ENCODE peak calls at places on chromosomes 1 and 21, in ten cellular contexts. G, X, C, W, N, J, L, M, K and I are unnamed samples.

GRCh38 chr1:31959521-31959920 is 21.4 kb upstream of the PTP4A2 start:
- DNase-seq in L (no peak), X (no peak), J (no peak), W (no peak), G (no peak), M (no peak), N (no peak), K (no peak), C (no peak), I (no peak)

GRCh38 chr1:163706915-163707314 is 385.2 kb downstream of the NUF2 start:
- DNase-seq in L (no peak), J (no peak), X (no peak), W (no peak), G (no peak), N (no peak), C (no peak), M (no peak), K (no peak), I (no peak)

GRCh38 chr1:1088801-1089680 is 14.9 kb upstream of the RNF223 start:
- DNase-seq in L (peak), W (no peak), M (no peak), C (no peak), J (no peak), G (peak), N (no peak), K (no peak), X (no peak), I (peak)

GRCh38 chr1:97164276-97164639 is 442.7 kb downstream of the PTBP2 start:
- DNase-seq in L (no peak), W (no peak), N (no peak), J (no peak), M (no peak), G (no peak), C (no peak), K (no peak), X (no peak), I (no peak)

GRCh38 chr1:241531195-241532172 is 694 bp upstream of the KMO start:
- DNase-seq in J (peak), X (no peak), N (no peak), L (peak), M (no peak), W (no peak), G (no peak), C (no peak), K (peak), I (no peak)

GRCh38 chr1:198297281-198297680 is 140.5 kb downstream of the NEK7 start:
- DNase-seq in M (no peak), X (no peak), J (no peak), G (no peak), N (no peak), K (no peak), L (no peak), C (no peak), W (no peak), I (no peak)

GRCh38 chr1:222124602-222125001 is 382.7 kb upstream of the DUSP10 start:
- DNase-seq in X (no peak), K (no peak), N (no peak), J (no peak), G (no peak), M (no peak), L (no peak), C (no peak), W (no peak), I (no peak)

GRCh38 chr1:97364086-97364485 is 556.7 kb downstream of the DPYD start:
- DNase-seq in M (no peak), N (no peak), C (no peak), K (no peak), X (no peak), J (no peak), L (no peak), G (no peak), W (no peak), I (no peak)

GRCh38 chr1:7526867-7527732 is 244.0 kb upstream of the VAMP3 start:
- DNase-seq in K (no peak), C (no peak), N (no peak), W (no peak), M (no peak), J (no peak), X (no peak), G (no peak), L (no peak), I (no peak)

GRCh38 chr1:4549933-4550332 is 104.5 kb upstream of the AJAP1 start:
- DNase-seq in W (no peak), G (no peak), M (no peak), X (no peak), C (no peak), N (no peak), J (no peak), K (no peak), L (no peak), I (no peak)

GRCh38 chr1:183070923-183071618 is 47.9 kb downstream of the LAMC1 start:
- DNase-seq in C (no peak), N (no peak), J (no peak), K (peak), X (no peak), W (no peak), L (no peak), M (no peak), G (no peak), I (no peak)

GRCh38 chr1:25524568-25525359 is 18.6 kb upstream of the LDLRAP1 start:
- DNase-seq in C (no peak), L (no peak), K (no peak), N (no peak), M (no peak), J (no peak), G (no peak), X (no peak), W (no peak), I (no peak)

GRCh38 chr1:115829023-115829674 is 11.8 kb downstream of the NHLH2 start:
- DNase-seq in J (peak), W (peak), C (no peak), M (no peak), X (peak), N (no peak), L (no peak), K (no peak), G (peak), I (peak)

GRCh38 chr1:59360170-59360569 is 63.3 kb downstream of the FGGY start:
- DNase-seq in G (no peak), M (no peak), L (no peak), N (no peak), X (no peak), J (no peak), C (no peak), W (no peak), K (no peak), I (peak)

GRCh38 chr1:31412732-31413404 is at the start of gene SERINC2:
- DNase-seq in G (peak), W (no peak), C (no peak), K (no peak), X (peak), J (peak), N (no peak), L (peak), M (peak), I (no peak)

GRCh38 chr1:42370876-42371549 is 9.6 kb upstream of the RIMKLA start:
- DNase-seq in W (no peak), C (no peak), M (no peak), L (no peak), G (no peak), K (no peak), X (no peak), N (no peak), J (no peak), I (no peak)

GRCh38 chr1:88519156-88519555 is 164.9 kb upstream of the PKN2 start:
- DNase-seq in K (no peak), G (no peak), X (no peak), M (no peak), N (no peak), W (no peak), J (no peak), L (no peak), C (no peak), I (no peak)

GRCh38 chr1:41341756-41342562 is 19.3 kb upstream of the FOXO6 start:
- DNase-seq in X (no peak), K (no peak), W (no peak), G (peak), M (peak), C (no peak), J (no peak), N (no peak), L (no peak), I (no peak)

GRCh38 chr1:93079685-93080141 is 630 bp downstream of the MTF2 start:
- DNase-seq in L (peak), K (no peak), C (peak), N (no peak), X (peak), J (peak), W (peak), G (peak), M (no peak), I (peak)

GRCh38 chr1:241237873-241238272 is 119.1 kb downstream of the RGS7 start:
- DNase-seq in L (no peak), C (no peak), G (no peak), J (no peak), W (no peak), K (no peak), M (no peak), N (no peak), X (no peak), I (no peak)

GRCh38 chr1:79161077-79161476 is 154.5 kb upstream of the ADGRL4 start:
- DNase-seq in M (no peak), L (no peak), K (no peak), J (no peak), W (no peak), X (no peak), N (no peak), C (no peak), G (no peak), I (no peak)

GRCh38 chr1:39925727-39926342 is 24.1 kb upstream of the MYCL start:
- DNase-seq in K (no peak), W (no peak), G (no peak), L (no peak), J (no peak), C (no peak), M (no peak), X (no peak), N (no peak), I (no peak)

GRCh38 chr1:25684216-25684965 is 67.8 kb downstream of the MAN1C1 start:
- DNase-seq in M (no peak), N (no peak), W (no peak), K (no peak), L (no peak), J (no peak), C (no peak), G (no peak), X (no peak), I (no peak)

GRCh38 chr1:99660496-99660895 is 14.6 kb downstream of the PALMD start:
- DNase-seq in L (no peak), J (no peak), G (no peak), W (no peak), K (no peak), C (no peak), M (no peak), X (no peak), N (no peak), I (no peak)

GRCh38 chr21:34766862-34767261 is 98.1 kb downstream of the CLIC6 start:
- DNase-seq in X (no peak), L (no peak), K (no peak), M (no peak), C (no peak), G (no peak), N (peak), W (no peak), J (no peak), I (no peak)

GRCh38 chr1:247517795-247518612 is 18.2 kb downstream of the OR2C3 start:
- DNase-seq in C (no peak), G (no peak), J (peak), W (no peak), X (no peak), L (peak), K (no peak), M (no peak), N (no peak), I (no peak)

GRCh38 chr1:200917291-200917817 is 22.7 kb downstream of the INAVA start:
- DNase-seq in C (no peak), M (no peak), K (no peak), X (no peak), N (no peak), G (no peak), W (peak), J (no peak), L (no peak), I (peak)

GRCh38 chr1:43269627-43270375 is at the start of gene TMEM125:
- DNase-seq in W (no peak), J (no peak), G (peak), K (no peak), M (peak), C (no peak), N (no peak), X (no peak), L (peak), I (no peak)

GRCh38 chr1:197485790-197486189 is 217.7 kb downstream of the CRB1 start:
- DNase-seq in X (no peak), L (no peak), M (no peak), W (no peak), K (no peak), J (no peak), C (no peak), N (no peak), G (no peak), I (no peak)

GRCh38 chr1:8419172-8419571 is 101.3 kb downstream of the SLC45A1 start:
- DNase-seq in M (no peak), X (no peak), N (no peak), L (no peak), J (no peak), G (no peak), C (no peak), K (no peak), W (no peak), I (no peak)

GRCh38 chr1:79042539-79042938 is 36.0 kb upstream of the ADGRL4 start:
- DNase-seq in M (no peak), W (no peak), X (no peak), G (no peak), L (no peak), N (no peak), C (no peak), J (no peak), K (no peak), I (no peak)

GRCh38 chr21:28590722-28591121 is 402.0 kb downstream of the LTN1 start:
- DNase-seq in L (no peak), J (no peak), G (no peak), X (no peak), W (no peak), K (no peak), M (no peak), N (no peak), C (no peak), I (no peak)

GRCh38 chr21:17782051-17782450 is 37.1 kb downstream of the C21orf91 start:
- DNase-seq in J (no peak), K (no peak), W (no peak), L (no peak), X (no peak), G (no peak), N (no peak), M (no peak), C (no peak), I (no peak)

GRCh38 chr1:34865573-34865972 is 6.0 kb upstream of the SMIM12 start:
- DNase-seq in C (no peak), K (no peak), M (no peak), J (no peak), G (no peak), X (no peak), W (no peak), L (peak), N (no peak), I (peak)

GRCh38 chr21:41894922-41895557 is 15.9 kb upstream of the PRDM15 start:
- DNase-seq in M (no peak), J (peak), K (no peak), N (no peak), G (no peak), X (no peak), L (no peak), W (peak), C (no peak), I (no peak)

GRCh38 chr1:200302192-200302892 is 107.5 kb downstream of the ZNF281 start:
- DNase-seq in M (peak), X (peak), G (peak), C (no peak), L (peak), K (no peak), W (no peak), N (no peak), J (no peak), I (no peak)

GRCh38 chr1:233367057-233367759 is 39.7 kb downstream of the MAP3K21 start:
- DNase-seq in N (no peak), K (no peak), W (no peak), L (no peak), C (no peak), J (no peak), M (peak), G (no peak), X (peak), I (no peak)

DNA sequence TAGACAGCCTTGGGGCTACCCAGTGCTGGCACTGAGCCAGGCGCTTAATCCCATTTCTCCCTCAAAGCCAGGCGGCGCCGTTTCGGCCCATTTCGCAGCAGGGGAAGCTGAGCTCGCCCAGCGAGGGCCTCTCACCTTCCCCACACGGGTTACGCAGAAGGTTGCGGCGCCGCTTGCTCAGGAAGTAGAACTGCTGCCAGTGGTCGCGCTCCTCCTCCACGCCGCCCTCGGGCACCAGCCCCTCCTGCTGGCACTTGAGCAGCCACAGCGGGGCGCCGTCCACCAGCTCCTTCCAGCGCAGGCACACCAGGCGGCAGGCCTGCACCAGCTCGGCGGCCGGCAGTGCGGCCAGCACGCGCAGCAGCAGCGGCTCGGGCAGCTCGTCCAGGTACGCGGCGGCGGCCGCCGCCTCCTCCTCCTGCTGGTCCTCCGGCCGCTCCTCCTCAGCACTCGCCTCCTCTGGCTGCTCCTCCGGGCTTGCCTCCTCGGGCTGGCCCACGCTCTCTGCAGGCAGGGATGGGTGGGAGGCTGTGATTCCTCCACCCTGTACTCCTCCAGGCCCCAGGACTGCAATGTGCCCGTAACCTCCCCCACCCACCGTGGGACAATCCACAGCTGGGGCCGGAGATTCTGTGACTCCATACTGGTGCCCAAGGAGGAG is 3.8 kb downstream of the FBXO2 start:
- DNase-seq in W (peak), N (no peak), C (peak), G (peak), M (peak), L (peak), X (peak), J (peak), K (no peak), I (peak)
- H3K27ac ChIP-seq in W (no peak), N (no peak), C (peak), G (no peak), M (no peak), L (no peak), X (no peak), J (no peak), K (no peak), I (no peak)

GRCh38 chr1:108560143-108560429 is 186 bp downstream of the EEIG2 start:
- DNase-seq in W (no peak), G (no peak), C (no peak), K (no peak), N (no peak), L (peak), X (no peak), J (no peak), M (no peak), I (no peak)

GRCh38 chr1:108563808-108564207 is 3.9 kb downstream of the EEIG2 start:
- DNase-seq in W (no peak), G (no peak), X (no peak), K (no peak), M (no peak), J (peak), C (no peak), L (no peak), N (no peak), I (no peak)

GRCh38 chr1:108561145-108561458 is 1.2 kb downstream of the EEIG2 start:
- DNase-seq in N (no peak), J (peak), W (no peak), C (no peak), K (no peak), L (no peak), G (no peak), X (no peak), M (no peak), I (no peak)

GRCh38 chr1:108560430-108561144 is 687 bp downstream of the EEIG2 start:
- DNase-seq in J (no peak), G (peak), N (no peak), L (peak), X (peak), W (peak), K (no peak), C (peak), M (peak), I (peak)

GRCh38 chr1:108561731-108562326 is 1.9 kb downstream of the EEIG2 start:
- DNase-seq in K (no peak), N (no peak), J (peak), C (peak), L (peak), M (peak), W (peak), G (peak), X (peak), I (peak)
- H3K4me3 ChIP-seq in K (peak), N (no peak), J (peak), C (peak), L (peak), M (peak), W (no peak), G (no peak), X (no peak), I (no peak)

DNA sequence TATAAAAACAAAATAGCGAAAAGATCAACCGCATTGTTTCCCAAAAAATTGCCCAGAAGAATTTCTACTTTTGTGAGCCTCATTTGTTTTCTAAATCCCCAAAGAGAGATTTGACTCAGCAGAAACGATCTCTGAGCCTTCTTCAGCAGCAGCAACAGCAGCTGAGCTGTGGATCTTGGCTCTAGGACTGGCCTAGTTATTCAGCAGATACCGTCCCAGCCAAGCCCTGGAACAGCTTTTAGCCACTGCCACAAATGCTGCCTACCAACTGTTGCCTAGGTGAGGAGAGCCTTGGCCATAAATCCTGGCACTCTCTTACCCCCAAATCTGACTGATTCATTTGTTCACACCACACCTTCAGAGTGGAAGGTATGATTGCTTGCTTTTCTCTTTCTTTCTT is 320.1 kb downstream of the TGFB2 start:
- DNase-seq in N (no peak), M (no peak), W (peak), G (no peak), C (peak), L (no peak), J (no peak), K (no peak), X (no peak), I (peak)
- TF ChIP-seq EP300 in N (no peak), M (no peak), W (no peak), G (no peak), C (peak), L (no peak), J (no peak), K (no peak), X (no peak), I (no peak)

GRCh38 chr1:243313635-243314536 is 58.0 kb downstream of the SDCCAG8 start:
- DNase-seq in M (no peak), X (no peak), W (no peak), L (no peak), N (no peak), K (peak), G (no peak), C (no peak), J (no peak), I (no peak)
- H3K27ac ChIP-seq in M (no peak), X (no peak), W (no peak), L (no peak), N (no peak), K (peak), G (no peak), C (peak), J (no peak), I (no peak)